ENCODE peak calls at places on chromosomes 6 and 20, in ten cellular contexts. H is CD4-positive, alpha-beta T cell; N is CD4-positive, CD25-positive, alpha-beta regulatory T cell; M is COR-L47; Z is kidney; V is WTC11; A is stimulated activated naive CD8-positive, alpha-beta T cell treated with anti-CD3 and anti-CD28 coated beads, Interleukin-15, amount 100 ng/mL, for 72 hours; O is Ammon's horn; K is tibial nerve; W is ELF-1. S is an unnamed sample.

GRCh38 chr6:73062121-73062520 is 163.2 kb downstream of the KHDC1L start:
- DNase-seq in H (no peak), K (no peak), N (no peak), W (no peak), M (no peak), V (no peak), A (no peak), O (no peak), Z (no peak), S (no peak)

GRCh38 chr20:53582574-53583351 is 10.9 kb downstream of the ZNF217 start:
- DNase-seq in Z (no peak), N (peak), A (peak), H (peak), O (no peak), V (no peak), W (no peak), K (no peak), M (no peak), S (no peak)

GRCh38 chr6:4778086-4778485 is 1.9 kb downstream of the CDYL start:
- DNase-seq in N (no peak), W (no peak), Z (no peak), O (no peak), K (no peak), M (no peak), A (peak), V (no peak), H (no peak), S (no peak)

GRCh38 chr20:37886851-37887297 is 16.1 kb upstream of the VSTM2L start:
- DNase-seq in Z (no peak), O (no peak), A (no peak), W (no peak), H (no peak), V (no peak), M (no peak), N (no peak), K (no peak), S (no peak)

GRCh38 chr6:107205062-107205461 is 89.7 kb upstream of the BEND3 start:
- DNase-seq in O (no peak), M (no peak), H (no peak), A (no peak), N (no peak), K (no peak), V (no peak), Z (no peak), W (no peak), S (no peak)

GRCh38 chr6:37279366-37280134 is 21.6 kb upstream of the TMEM217 start:
- DNase-seq in K (no peak), M (no peak), N (no peak), H (no peak), O (peak), Z (no peak), A (no peak), W (no peak), V (no peak), S (no peak)

GRCh38 chr20:29497261-29497671 is 1760.2 kb upstream of the DEFB115 start:
- DNase-seq in Z (peak), M (peak), O (no peak), N (no peak), K (no peak), H (no peak), A (peak), V (no peak), W (peak), S (no peak)

GRCh38 chr6:40755046-40755681 is 168.0 kb upstream of the LRFN2 start:
- DNase-seq in M (no peak), H (no peak), O (peak), A (no peak), Z (peak), V (no peak), W (peak), K (no peak), N (no peak), S (no peak)

GRCh38 chr6:127564761-127565160 is 12.2 kb upstream of the C6orf58 start:
- DNase-seq in V (no peak), K (no peak), H (no peak), N (no peak), A (no peak), M (no peak), Z (no peak), W (no peak), O (no peak), S (no peak)

GRCh38 chr20:51348866-51349265 is 193.7 kb downstream of the NFATC2 start:
- DNase-seq in A (no peak), Z (no peak), V (no peak), H (no peak), M (no peak), N (no peak), K (no peak), O (no peak), W (no peak), S (no peak)